ENCODE peak calls at places on chromosomes 6 and 20, in seven cellular contexts. U, J, W, X, V, G and Q are unnamed samples.

GRCh38 chr20:43040427-43040826 is 149.3 kb downstream of the PTPRT start:
- DNase-seq in V (peak), X (no peak), U (no peak), G (peak), W (peak), J (no peak), Q (peak)

GRCh38 chr20:59723108-59723500 is 118.8 kb downstream of the PHACTR3 start:
- DNase-seq in W (no peak), G (no peak), J (no peak), X (no peak), V (no peak), U (no peak), Q (no peak)

GRCh38 chr6:73695619-73696421 is at the start of gene CD109:
- DNase-seq in V (peak), J (peak), G (no peak), X (peak), U (no peak), W (peak), Q (peak)

GRCh38 chr6:75326557-75327258 is 42.1 kb upstream of the TMEM30A start:
- DNase-seq in V (no peak), J (no peak), W (no peak), G (no peak), X (no peak), U (no peak), Q (no peak)

GRCh38 chr20:49890651-49891361 is 24.5 kb downstream of the SPATA2 start:
- DNase-seq in J (no peak), X (peak), U (no peak), W (no peak), G (no peak), V (no peak), Q (no peak)

GRCh38 chr6:85136310-85136709 is 313.6 kb upstream of the NT5E start:
- DNase-seq in U (no peak), G (no peak), V (no peak), W (no peak), X (no peak), J (no peak), Q (no peak)

GRCh38 chr6:36615018-36615761 is 21.0 kb downstream of the SRSF3 start:
- DNase-seq in U (no peak), W (no peak), V (peak), J (peak), G (peak), X (peak), Q (no peak)

GRCh38 chr6:166556871-166557322 is 29.6 kb downstream of the RAMACL start:
- DNase-seq in V (no peak), J (peak), W (no peak), G (no peak), X (no peak), U (no peak), Q (no peak)

GRCh38 chr6:166785131-166785530 is 158.1 kb upstream of the RPS6KA2 start:
- DNase-seq in W (peak), X (no peak), G (no peak), J (no peak), U (no peak), V (no peak), Q (no peak)

GRCh38 chr20:61842011-61842410 is 223.7 kb downstream of the TAF4 start:
- DNase-seq in V (no peak), J (no peak), W (no peak), X (peak), U (no peak), G (no peak), Q (no peak)

GRCh38 chr6:16494781-16495180 is 256.4 kb downstream of the GMPR start:
- DNase-seq in J (no peak), W (no peak), G (no peak), X (no peak), U (peak), V (no peak), Q (no peak)

GRCh38 chr6:136123464-136123863 is 126.6 kb downstream of the MTFR2 start:
- DNase-seq in G (no peak), W (no peak), V (no peak), U (no peak), X (no peak), J (no peak), Q (no peak)

GRCh38 chr6:13014551-13015378 is 298.2 kb downstream of the PHACTR1 start:
- DNase-seq in J (no peak), X (peak), U (no peak), W (peak), G (no peak), V (no peak), Q (no peak)

GRCh38 chr6:161257778-161258457 is 15.9 kb downstream of the AGPAT4 start:
- DNase-seq in W (no peak), X (no peak), G (no peak), V (no peak), J (no peak), U (no peak), Q (no peak)

GRCh38 chr20:22684072-22684762 is 99.8 kb upstream of the FOXA2 start:
- DNase-seq in W (peak), G (peak), U (peak), V (peak), X (peak), J (peak), Q (peak)

GRCh38 chr6:142803495-142804049 is 141.4 kb downstream of the HIVEP2 start:
- DNase-seq in G (no peak), U (no peak), J (no peak), X (no peak), W (no peak), V (no peak), Q (no peak)

GRCh38 chr6:35449287-35449881 is 2.8 kb upstream of the FANCE start:
- DNase-seq in W (peak), U (no peak), G (peak), V (peak), J (no peak), X (peak), Q (no peak)

GRCh38 chr20:4043801-4044200 is 28.4 kb upstream of the RNF24 start:
- DNase-seq in J (no peak), V (no peak), G (no peak), W (no peak), X (no peak), U (no peak), Q (no peak)

GRCh38 chr6:2877057-2877882 is 25.8 kb downstream of the SERPINB9 start:
- DNase-seq in V (peak), J (no peak), U (no peak), G (no peak), W (no peak), X (no peak), Q (no peak)

GRCh38 chr6:26056583-26057350 is 30.5 kb upstream of the HFE start:
- DNase-seq in U (no peak), J (no peak), V (peak), G (peak), X (peak), W (no peak), Q (no peak)

GRCh38 chr6:168032383-168032760 is 34.9 kb downstream of the KIF25 start:
- DNase-seq in G (no peak), J (no peak), V (no peak), X (no peak), U (no peak), W (no peak), Q (peak)

GRCh38 chr20:18166939-18167338 is 29.3 kb downstream of the KAT14 start:
- DNase-seq in X (no peak), U (no peak), W (no peak), G (no peak), V (no peak), J (no peak), Q (no peak)

GRCh38 chr20:63522981-63523611 is 2.5 kb downstream of the PPDPF start:
- DNase-seq in U (no peak), X (no peak), V (no peak), W (no peak), G (no peak), J (no peak), Q (no peak)

GRCh38 chr6:40042232-40042631 is 108.0 kb upstream of the MOCS1 start:
- DNase-seq in W (no peak), J (no peak), X (no peak), V (no peak), U (no peak), G (no peak), Q (no peak)

GRCh38 chr20:58349586-58349985 is 39.4 kb upstream of the VAPB start:
- DNase-seq in U (no peak), X (peak), W (no peak), V (no peak), J (no peak), G (no peak), Q (no peak)

GRCh38 chr6:107491059-107491609 is 1.2 kb downstream of the SOBP start:
- DNase-seq in X (peak), W (peak), V (peak), G (no peak), J (no peak), U (no peak), Q (no peak)

GRCh38 chr6:105459049-105459448 is 56.2 kb upstream of the PREP start:
- DNase-seq in U (peak), W (no peak), J (no peak), X (no peak), G (no peak), V (no peak), Q (no peak)

GRCh38 chr6:118207947-118208346 is 300.9 kb downstream of the SLC35F1 start:
- DNase-seq in G (no peak), X (no peak), W (no peak), V (no peak), J (no peak), U (no peak), Q (no peak)

GRCh38 chr20:33653900-33654596 is 8.1 kb upstream of the C20orf144 start:
- DNase-seq in X (peak), W (no peak), U (no peak), G (no peak), J (no peak), V (no peak), Q (no peak)

GRCh38 chr20:2799688-2800589 is 488 bp downstream of the CPXM1 start:
- DNase-seq in V (no peak), U (no peak), W (peak), X (peak), G (no peak), J (no peak), Q (no peak)
- TF ChIP-seq YY1 in V (no peak), U (no peak), W (peak), X (no peak), G (no peak), J (no peak), Q (no peak)

DNA sequence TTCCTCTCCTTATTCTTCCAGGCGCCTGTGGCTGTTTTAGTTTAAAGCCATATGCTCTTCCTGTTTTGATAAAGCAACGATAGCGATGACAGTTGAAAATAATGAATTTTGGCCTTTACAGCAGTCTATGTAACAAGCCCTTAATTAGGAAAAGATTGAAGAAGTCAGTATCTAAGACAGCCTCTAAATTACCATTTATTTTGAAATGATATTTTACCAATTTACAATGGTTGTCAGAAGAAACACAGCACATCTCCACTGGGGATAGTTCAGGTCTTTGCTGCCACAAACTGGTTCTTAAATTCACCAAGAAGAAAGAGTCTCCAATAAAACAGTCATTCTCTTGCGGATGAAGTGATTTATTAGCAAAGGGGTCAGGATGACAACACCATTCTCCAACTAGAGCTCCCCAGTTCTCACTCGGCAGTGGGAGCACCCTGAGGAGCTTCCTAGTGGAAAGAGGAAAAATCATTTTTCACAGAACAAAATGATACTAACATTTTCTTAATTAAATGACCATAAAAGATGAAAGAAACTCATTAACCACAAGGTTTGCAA is 21.4 kb downstream of the UBE3D start:
- DNase-seq in J (no peak), X (no peak), V (no peak), U (no peak), W (no peak), G (no peak), Q (no peak)
- TF ChIP-seq YY1 in J (no peak), X (no peak), V (no peak), U (no peak), W (no peak), G (no peak), Q (no peak)

GRCh38 chr6:33481192-33481591 is 26.8 kb downstream of the ZBTB9 start:
- DNase-seq in V (no peak), G (no peak), J (peak), X (no peak), W (no peak), U (no peak), Q (no peak)
- TF ChIP-seq YY1 in V (no peak), G (no peak), J (no peak), X (no peak), W (no peak), U (no peak), Q (no peak)

DNA sequence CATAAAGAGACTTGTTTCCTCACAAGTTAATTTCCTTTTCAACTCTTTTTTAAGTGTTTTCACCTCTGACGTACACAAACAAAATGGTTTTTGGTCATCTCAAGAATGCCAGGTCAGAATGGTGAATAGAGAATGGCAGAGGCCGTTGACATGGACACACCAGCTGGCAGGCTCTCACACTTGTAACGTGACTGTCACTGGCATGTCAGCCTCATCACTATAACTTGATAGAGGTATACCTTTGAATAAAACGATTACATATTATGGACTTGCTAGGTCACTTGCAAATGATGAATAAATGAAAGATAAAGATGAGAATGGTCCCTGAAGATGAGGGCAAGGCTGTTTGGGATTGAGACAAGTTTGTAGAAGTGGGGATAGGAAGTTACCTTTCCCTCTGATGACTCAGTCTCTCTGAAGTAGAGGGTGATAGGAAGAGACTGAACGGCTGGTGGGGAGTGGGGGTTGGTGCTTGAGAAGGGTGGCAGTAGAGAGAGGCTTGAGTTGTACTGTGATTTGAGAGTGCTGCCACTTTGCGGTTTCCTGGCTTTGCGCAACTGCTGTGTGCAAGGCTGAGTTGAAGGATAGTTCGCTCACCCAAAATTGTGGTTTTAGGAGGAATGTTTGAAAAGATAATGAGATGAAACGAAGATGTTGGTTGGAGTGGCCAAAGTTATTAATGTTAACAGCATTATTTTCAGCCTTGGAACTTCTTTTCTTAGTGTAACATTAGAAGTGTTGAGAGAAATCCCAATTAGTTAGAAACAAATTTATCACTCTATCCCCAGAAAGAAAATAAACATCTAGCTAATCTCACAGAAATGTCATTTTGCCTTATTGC is 30.3 kb downstream of the TBPL1 start:
- DNase-seq in X (no peak), U (no peak), G (peak), V (peak), J (no peak), W (no peak), Q (no peak)
- TF ChIP-seq YY1 in X (no peak), U (no peak), G (no peak), V (no peak), J (no peak), W (no peak), Q (no peak)

DNA sequence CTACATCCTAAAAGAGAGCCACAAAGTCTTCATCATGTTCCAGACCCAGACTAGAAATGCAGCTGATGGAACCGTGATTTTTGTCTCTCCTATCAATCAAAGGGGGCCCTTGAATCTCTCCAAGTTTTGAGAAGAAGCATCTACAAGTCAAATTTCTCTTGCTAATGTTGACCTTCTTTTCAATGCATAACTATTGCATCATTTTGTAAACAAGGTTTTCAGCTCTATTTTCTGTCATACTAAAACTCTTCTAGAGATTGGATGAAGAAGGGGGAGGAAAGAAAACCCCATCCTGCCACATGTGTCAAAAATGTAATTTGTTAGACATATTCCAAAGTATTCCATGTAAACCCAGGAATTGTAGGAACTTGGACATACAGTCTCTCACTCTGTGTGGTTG is 169.2 kb downstream of the LMBRD1 start:
- DNase-seq in G (no peak), V (no peak), U (no peak), J (no peak), W (no peak), X (no peak), Q (no peak)
- TF ChIP-seq YY1 in G (no peak), V (no peak), U (no peak), J (no peak), W (no peak), X (no peak), Q (no peak)

GRCh38 chr6:90076471-90076870 is 182.2 kb downstream of the GJA10 start:
- DNase-seq in X (no peak), J (no peak), W (no peak), G (no peak), V (no peak), U (no peak), Q (no peak)

GRCh38 chr6:90082847-90083246 is 188.6 kb downstream of the GJA10 start:
- DNase-seq in J (no peak), W (no peak), U (no peak), V (no peak), X (no peak), G (no peak), Q (no peak)

GRCh38 chr6:90080876-90081464 is 186.7 kb downstream of the GJA10 start:
- DNase-seq in U (peak), J (no peak), W (no peak), G (no peak), V (no peak), X (no peak), Q (no peak)

GRCh38 chr6:90079555-90080490 is 185.6 kb downstream of the GJA10 start:
- DNase-seq in V (no peak), G (no peak), U (no peak), W (no peak), J (no peak), X (no peak), Q (no peak)

DNA sequence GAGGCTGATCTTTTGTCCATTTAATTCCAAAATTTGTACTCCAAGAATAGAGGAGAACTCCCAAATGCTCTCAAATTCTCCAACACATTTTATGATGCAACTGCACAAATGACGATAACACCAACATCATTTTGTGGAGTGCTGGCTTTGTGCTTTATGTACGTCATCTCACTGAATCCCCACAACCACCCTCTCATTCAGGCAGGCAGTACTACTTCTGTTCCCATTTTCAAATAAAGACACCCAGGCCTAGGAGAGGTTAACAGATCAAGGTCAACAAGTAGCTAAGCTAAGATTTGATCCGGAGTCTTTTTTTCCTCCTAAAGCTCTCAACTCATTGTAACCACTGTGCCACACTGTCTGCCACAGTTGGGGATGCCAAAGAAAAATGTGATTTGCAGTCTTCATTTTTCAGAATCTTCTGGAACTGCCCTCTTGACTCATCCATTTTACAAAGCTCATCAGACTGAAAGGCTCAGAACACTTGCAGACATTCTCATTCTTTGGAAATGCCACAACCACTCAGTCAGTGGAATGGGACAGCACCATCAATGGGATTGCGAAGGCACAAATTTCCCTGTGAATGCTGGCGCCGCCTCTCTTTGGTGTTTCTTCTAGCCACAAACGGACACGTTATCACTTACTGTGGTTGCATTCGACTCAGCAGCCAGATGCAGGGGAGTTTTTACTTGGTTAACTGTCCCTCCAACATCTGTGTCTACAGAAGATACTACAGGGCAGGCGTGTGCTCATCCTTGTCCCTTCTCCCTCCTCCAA is 184.4 kb downstream of the GJA10 start:
- DNase-seq in U (no peak), W (no peak), G (peak), J (no peak), X (no peak), V (no peak), Q (no peak)
- TF ChIP-seq YY1 in U (no peak), W (no peak), G (no peak), J (no peak), X (no peak), V (no peak), Q (no peak)

GRCh38 chr6:157224178-157224956 is 99.0 kb downstream of the TMEM242 start:
- DNase-seq in X (no peak), U (no peak), G (no peak), W (peak), V (no peak), J (no peak), Q (no peak)

GRCh38 chr6:157224957-157225574 is 98.3 kb downstream of the TMEM242 start:
- DNase-seq in G (no peak), J (no peak), W (no peak), U (no peak), V (no peak), X (peak), Q (no peak)

GRCh38 chr6:157222201-157222981 is 100.9 kb downstream of the TMEM242 start:
- DNase-seq in V (no peak), W (peak), J (no peak), G (no peak), X (no peak), U (no peak), Q (no peak)

GRCh38 chr6:157223021-157223430 is 100.3 kb downstream of the TMEM242 start:
- DNase-seq in V (no peak), W (no peak), X (no peak), U (no peak), J (no peak), G (no peak), Q (no peak)

GRCh38 chr6:157223486-157223885 is 99.8 kb downstream of the TMEM242 start:
- DNase-seq in J (no peak), X (no peak), U (no peak), V (no peak), W (no peak), G (no peak), Q (no peak)
- TF ChIP-seq YY1 in J (no peak), X (no peak), U (no peak), V (no peak), W (no peak), G (no peak), Q (no peak)